ENCODE peak calls at places on chromosome 21, in four cellular contexts. One of them, this sample, is unnamed.

GRCh38 chr21:35559128-35559831 is 501.0 kb downstream of the SETD4 start:
- DNase-seq in psoas muscle: no peak
- DNase-seq in CD8-positive, alpha-beta T cell: no peak
- DNase-seq in K562: no peak
- DNase-seq in this sample: no peak

GRCh38 chr21:44043613-44044012 is 31.5 kb downstream of the TRAPPC10 start:
- DNase-seq in psoas muscle: no peak
- DNase-seq in CD8-positive, alpha-beta T cell: no peak
- DNase-seq in K562: no peak
- DNase-seq in this sample: no peak

GRCh38 chr21:40386301-40386911 is 460.6 kb downstream of the DSCAM start:
- DNase-seq in psoas muscle: peak; percentile 48
- DNase-seq in CD8-positive, alpha-beta T cell: no peak
- DNase-seq in K562: peak; percentile 42
- DNase-seq in this sample: peak; percentile 36

GRCh38 chr21:33644383-33645074 is 2.2 kb downstream of the ITSN1 start:
- DNase-seq in psoas muscle: peak; percentile 30
- DNase-seq in CD8-positive, alpha-beta T cell: no peak
- DNase-seq in K562: no peak
- DNase-seq in this sample: no peak

GRCh38 chr21:38042246-38042645 is 126.0 kb upstream of the KCNJ6 start:
- DNase-seq in psoas muscle: no peak
- DNase-seq in CD8-positive, alpha-beta T cell: no peak
- DNase-seq in K562: no peak
- DNase-seq in this sample: no peak

GRCh38 chr21:36551731-36552457 is 72.0 kb upstream of the CLDN14 start:
- DNase-seq in psoas muscle: no peak
- DNase-seq in CD8-positive, alpha-beta T cell: no peak
- DNase-seq in K562: no peak
- DNase-seq in this sample: no peak

GRCh38 chr21:15027056-15027455 is 37.7 kb downstream of the NRIP1 start:
- DNase-seq in psoas muscle: no peak
- DNase-seq in CD8-positive, alpha-beta T cell: no peak
- DNase-seq in K562: no peak
- DNase-seq in this sample: no peak

GRCh38 chr21:41634858-41635257 is 126.9 kb upstream of the TMPRSS2 start:
- DNase-seq in psoas muscle: no peak
- DNase-seq in CD8-positive, alpha-beta T cell: no peak
- DNase-seq in K562: no peak
- DNase-seq in this sample: no peak

GRCh38 chr21:15275615-15276228 is 210.9 kb upstream of the NRIP1 start:
- DNase-seq in psoas muscle: no peak
- DNase-seq in CD8-positive, alpha-beta T cell: no peak
- DNase-seq in K562: no peak
- DNase-seq in this sample: no peak

GRCh38 chr21:15894596-15894995 is 164.8 kb downstream of the USP25 start:
- DNase-seq in psoas muscle: no peak
- DNase-seq in CD8-positive, alpha-beta T cell: no peak
- DNase-seq in K562: no peak
- DNase-seq in this sample: no peak

GRCh38 chr21:32520885-32521735 is 64.2 kb downstream of the TCP10L start:
- DNase-seq in psoas muscle: peak; percentile 88
- DNase-seq in CD8-positive, alpha-beta T cell: no peak
- DNase-seq in K562: no peak
- DNase-seq in this sample: no peak

GRCh38 chr21:16837319-16837718 is 675.5 kb upstream of the CXADR start:
- DNase-seq in psoas muscle: no peak
- DNase-seq in CD8-positive, alpha-beta T cell: no peak
- DNase-seq in K562: no peak
- DNase-seq in this sample: no peak

GRCh38 chr21:15625363-15625762 is 104.4 kb upstream of the USP25 start:
- DNase-seq in psoas muscle: no peak
- DNase-seq in CD8-positive, alpha-beta T cell: no peak
- DNase-seq in K562: no peak
- DNase-seq in this sample: no peak

GRCh38 chr21:41684381-41685245 is 82.2 kb downstream of the RIPK4 start:
- DNase-seq in psoas muscle: no peak
- DNase-seq in CD8-positive, alpha-beta T cell: no peak
- DNase-seq in K562: no peak
- DNase-seq in this sample: no peak

GRCh38 chr21:34592120-34592561 is 22.8 kb downstream of the RCAN1 start:
- DNase-seq in psoas muscle: peak; percentile 27
- DNase-seq in CD8-positive, alpha-beta T cell: no peak
- DNase-seq in K562: peak; percentile 40
- DNase-seq in this sample: no peak

GRCh38 chr21:37792046-37792445 is 124.2 kb downstream of the KCNJ6 start:
- DNase-seq in psoas muscle: no peak
- DNase-seq in CD8-positive, alpha-beta T cell: no peak
- DNase-seq in K562: no peak
- DNase-seq in this sample: no peak

GRCh38 chr21:37338671-37339526 is 27.7 kb upstream of the DYRK1A start:
- DNase-seq in psoas muscle: peak; percentile 49
- DNase-seq in CD8-positive, alpha-beta T cell: no peak
- DNase-seq in K562: peak; percentile 71
- DNase-seq in this sample: no peak

GRCh38 chr21:17003221-17003620 is 509.6 kb upstream of the CXADR start:
- DNase-seq in psoas muscle: no peak
- DNase-seq in CD8-positive, alpha-beta T cell: no peak
- DNase-seq in K562: no peak
- DNase-seq in this sample: no peak

GRCh38 chr21:32977216-32977615 is 48.5 kb upstream of the OLIG2 start:
- DNase-seq in psoas muscle: no peak
- DNase-seq in CD8-positive, alpha-beta T cell: no peak
- DNase-seq in K562: no peak
- DNase-seq in this sample: no peak

GRCh38 chr21:44024895-44025353 is 12.8 kb downstream of the TRAPPC10 start:
- DNase-seq in psoas muscle: peak; percentile 63
- DNase-seq in CD8-positive, alpha-beta T cell: no peak
- DNase-seq in K562: no peak
- DNase-seq in this sample: no peak

GRCh38 chr21:32182449-32182848 is 96.4 kb downstream of the MIS18A start:
- DNase-seq in psoas muscle: no peak
- DNase-seq in CD8-positive, alpha-beta T cell: no peak
- DNase-seq in K562: no peak
- DNase-seq in this sample: no peak

GRCh38 chr21:41428847-41429246 is 2.8 kb downstream of the MX1 start:
- DNase-seq in psoas muscle: no peak
- DNase-seq in CD8-positive, alpha-beta T cell: no peak
- DNase-seq in K562: no peak
- DNase-seq in this sample: no peak

GRCh38 chr21:36690637-36691538 is 8.0 kb upstream of the SIM2 start:
- DNase-seq in psoas muscle: no peak
- DNase-seq in CD8-positive, alpha-beta T cell: no peak
- DNase-seq in K562: no peak
- DNase-seq in this sample: no peak

GRCh38 chr21:32415451-32415850 is 2.9 kb downstream of the EVA1C start:
- DNase-seq in psoas muscle: no peak
- DNase-seq in CD8-positive, alpha-beta T cell: no peak
- DNase-seq in K562: no peak
- DNase-seq in this sample: no peak

GRCh38 chr21:41360072-41360821 is 1.6 kb upstream of the MX2 start:
- DNase-seq in psoas muscle: peak; percentile 65
- DNase-seq in CD8-positive, alpha-beta T cell: no peak
- DNase-seq in K562: no peak
- DNase-seq in this sample: no peak

GRCh38 chr21:21406918-21407317 is 408.7 kb downstream of the NCAM2 start:
- DNase-seq in psoas muscle: no peak
- DNase-seq in CD8-positive, alpha-beta T cell: no peak
- DNase-seq in K562: no peak
- DNase-seq in this sample: no peak

GRCh38 chr21:32334980-32335471 is 36.4 kb downstream of the MRAP start:
- DNase-seq in psoas muscle: no peak
- DNase-seq in CD8-positive, alpha-beta T cell: no peak
- DNase-seq in K562: no peak
- DNase-seq in this sample: no peak

GRCh38 chr21:16536661-16537359 is 807.0 kb downstream of the USP25 start:
- DNase-seq in psoas muscle: no peak
- DNase-seq in CD8-positive, alpha-beta T cell: no peak
- DNase-seq in K562: no peak
- DNase-seq in this sample: no peak

GRCh38 chr21:41680444-41681335 is 86.2 kb downstream of the RIPK4 start:
- DNase-seq in psoas muscle: no peak
- DNase-seq in CD8-positive, alpha-beta T cell: no peak
- DNase-seq in K562: no peak
- DNase-seq in this sample: no peak

GRCh38 chr21:46600978-46601377 is 3.9 kb downstream of the S100B start:
- DNase-seq in psoas muscle: no peak
- DNase-seq in CD8-positive, alpha-beta T cell: no peak
- DNase-seq in K562: no peak
- DNase-seq in this sample: no peak

GRCh38 chr21:46604329-46604974 is 430 bp downstream of the S100B start:
- DNase-seq in psoas muscle: no peak
- DNase-seq in CD8-positive, alpha-beta T cell: no peak
- DNase-seq in K562: no peak
- DNase-seq in this sample: no peak

GRCh38 chr21:46605759-46606426 is 1.0 kb upstream of the S100B start:
- DNase-seq in psoas muscle: peak; percentile 31
- DNase-seq in CD8-positive, alpha-beta T cell: peak; percentile 59
- DNase-seq in K562: peak; percentile 6
- DNase-seq in this sample: peak; percentile 44

GRCh38 chr21:46604975-46605758 is at the start of gene S100B:
- DNase-seq in psoas muscle: no peak
- DNase-seq in CD8-positive, alpha-beta T cell: no peak
- DNase-seq in K562: no peak
- DNase-seq in this sample: no peak

DNA sequence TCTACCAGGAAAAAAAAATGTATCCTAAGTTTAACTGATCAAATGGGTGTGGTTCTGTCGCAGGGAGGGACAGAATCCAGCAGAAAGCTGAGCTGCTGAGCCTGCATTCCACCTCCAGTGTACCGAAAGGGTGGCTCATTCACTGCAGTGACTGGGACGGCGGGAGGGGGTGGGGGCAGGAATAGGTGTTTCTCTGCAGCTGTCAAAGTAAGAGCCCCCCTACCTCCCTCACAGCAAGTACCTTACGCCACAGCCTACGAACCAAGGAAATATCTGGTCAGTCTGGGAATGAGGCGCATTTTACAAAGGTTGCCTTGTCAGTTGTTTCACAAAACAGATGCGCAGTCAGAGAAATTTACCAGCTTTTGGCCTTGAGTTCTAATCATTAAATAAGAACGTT is 1.7 kb downstream of the S100B start:
- DNase-seq in psoas muscle: no peak
- DNase-seq in CD8-positive, alpha-beta T cell: no peak
- DNase-seq in K562: peak; percentile 44
- DNase-seq in this sample: no peak
- H3K27ac ChIP-seq in psoas muscle: no peak overlapping the region
- H3K27ac ChIP-seq in CD8-positive, alpha-beta T cell: peak overlapping the region; percentile 29
- H3K27ac ChIP-seq in K562: no peak overlapping the region
- H3K27ac ChIP-seq in this sample: no peak overlapping the region

DNA sequence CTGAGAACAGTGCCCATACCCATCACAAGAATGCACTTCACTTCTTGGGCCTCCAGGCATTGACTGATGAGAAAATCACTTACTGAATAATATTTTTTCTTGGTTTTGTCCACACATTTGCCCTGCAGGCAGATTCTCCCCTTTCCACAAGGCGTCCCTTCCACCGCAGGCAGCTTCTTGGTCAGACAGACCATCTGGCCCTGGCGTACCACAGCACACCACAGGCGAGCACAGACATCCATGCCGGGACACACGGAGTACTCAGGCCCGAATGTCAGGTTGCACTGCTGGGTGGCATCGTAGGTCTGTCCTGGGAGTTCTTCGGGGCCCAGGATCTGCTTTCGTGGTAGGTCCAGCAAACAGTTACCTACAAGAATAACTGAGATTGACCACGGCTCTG is 32.5 kb downstream of the ADAMTS5 start:
- DNase-seq in psoas muscle: no peak
- DNase-seq in CD8-positive, alpha-beta T cell: no peak
- DNase-seq in K562: no peak
- DNase-seq in this sample: no peak
- H3K9me3 ChIP-seq in psoas muscle: no peaks in the 10 kb centered on the region
- H3K9me3 ChIP-seq in CD8-positive, alpha-beta T cell: no peaks in the 10 kb centered on the region
- H3K9me3 ChIP-seq in K562: peaks cover 2% of the 10 kb centered on the region
- H3K9me3 ChIP-seq in this sample: no peaks in the 10 kb centered on the region

GRCh38 chr21:42790520-42790919 is 88.8 kb downstream of the WDR4 start:
- DNase-seq in psoas muscle: no peak
- DNase-seq in CD8-positive, alpha-beta T cell: no peak
- DNase-seq in K562: peak; percentile 5
- DNase-seq in this sample: no peak
- H3K27me3 ChIP-seq in psoas muscle: peaks cover 42% of the 10 kb centered on the region
- H3K27me3 ChIP-seq in CD8-positive, alpha-beta T cell: no peaks in the 10 kb centered on the region
- H3K27me3 ChIP-seq in K562: peaks cover 60% of the 10 kb centered on the region
- H3K27me3 ChIP-seq in this sample: no peaks in the 10 kb centered on the region

DNA sequence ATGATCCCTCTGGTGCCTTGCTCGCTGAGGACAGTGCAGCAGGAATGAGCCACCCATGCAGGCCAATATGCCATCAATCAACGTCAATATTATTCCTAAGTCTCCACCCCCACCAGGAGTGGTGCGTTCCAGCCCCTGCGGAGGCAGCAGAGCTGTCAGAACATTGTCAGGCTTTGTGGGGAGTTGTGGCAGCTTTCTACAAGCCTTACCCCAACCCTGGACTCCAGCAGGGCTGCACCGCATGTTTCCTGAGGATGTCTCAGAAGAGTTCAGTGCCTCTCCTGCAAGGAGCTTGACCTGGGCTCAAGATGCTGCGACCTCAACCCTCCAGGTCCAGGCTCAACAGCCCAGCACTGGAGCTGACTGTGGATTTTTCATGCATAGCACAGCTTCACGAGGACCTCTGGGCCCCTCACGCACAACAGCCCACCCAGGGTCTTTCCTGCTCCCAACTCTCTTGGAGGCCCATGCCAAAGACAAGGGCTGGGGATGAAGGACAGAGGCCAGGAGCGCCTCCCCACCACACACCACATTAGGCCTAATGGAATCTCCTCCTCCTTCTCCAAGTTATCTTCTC is 67.5 kb downstream of the PSMG1 start:
- DNase-seq in psoas muscle: no peak
- DNase-seq in CD8-positive, alpha-beta T cell: no peak
- DNase-seq in K562: peak; percentile 34
- DNase-seq in this sample: no peak
- H3K27ac ChIP-seq in psoas muscle: peak overlapping the region; percentile 59
- H3K27ac ChIP-seq in CD8-positive, alpha-beta T cell: no peak overlapping the region
- H3K27ac ChIP-seq in K562: no peak overlapping the region
- H3K27ac ChIP-seq in this sample: no peak overlapping the region

DNA sequence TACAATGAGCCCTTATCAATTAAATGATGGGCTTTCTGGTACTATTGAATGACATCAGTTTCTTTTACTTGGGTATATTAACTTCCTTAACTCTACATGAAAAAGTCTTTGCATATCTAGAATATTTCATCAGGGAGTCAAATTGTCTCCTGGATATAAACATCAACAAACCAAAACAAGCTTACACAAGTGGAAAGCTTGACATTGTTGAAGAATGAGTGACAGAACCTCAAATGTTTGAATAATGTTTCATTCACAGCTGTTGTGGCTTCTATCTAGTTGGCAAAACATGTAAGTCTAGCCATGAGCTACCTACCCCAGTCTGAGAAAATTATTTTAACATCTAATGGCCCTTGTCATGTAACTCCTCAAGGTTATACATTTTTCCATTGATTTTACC is 604.8 kb upstream of the ADAMTS5 start:
- DNase-seq in psoas muscle: no peak
- DNase-seq in CD8-positive, alpha-beta T cell: no peak
- DNase-seq in K562: no peak
- DNase-seq in this sample: no peak
- H3K9me3 ChIP-seq in psoas muscle: no peaks in the 10 kb centered on the region
- H3K9me3 ChIP-seq in CD8-positive, alpha-beta T cell: no peaks in the 10 kb centered on the region
- H3K9me3 ChIP-seq in K562: no peaks in the 10 kb centered on the region
- H3K9me3 ChIP-seq in this sample: no peaks in the 10 kb centered on the region

This sample was measured in CD4-positive, alpha-beta T cell.